ENCODE peak calls at places on chromosomes 1 and 21, in four cellular contexts. Y is dorsolateral prefrontal cortex, B is IMR-90, I is psoas muscle. U is an unnamed sample.

GRCh38 chr21:27519357-27519756 is 552.5 kb upstream of the ADAMTS5 start:
- DNase-seq in Y (no peak), I (no peak), B (peak), U (no peak)

GRCh38 chr1:117611894-117612481 is 6.1 kb downstream of the TENT5C start:
- DNase-seq in Y (no peak), I (no peak), B (no peak), U (no peak)

GRCh38 chr1:17661546-17662157 is 93.5 kb upstream of the ACTL8 start:
- DNase-seq in I (peak), Y (peak), B (peak), U (no peak)

GRCh38 chr21:46634966-46635323 is 529 bp upstream of the PRMT2 start:
- DNase-seq in B (peak), Y (no peak), I (no peak), U (peak)

GRCh38 chr21:41025057-41025390 is 142.9 kb upstream of the BACE2 start:
- DNase-seq in Y (no peak), B (no peak), I (no peak), U (no peak)

GRCh38 chr1:28171246-28171645 is 5.2 kb downstream of the PTAFR start:
- DNase-seq in B (no peak), I (no peak), Y (no peak), U (no peak)

GRCh38 chr1:44377925-44378784 is 23.1 kb upstream of the ERI3 start:
- DNase-seq in Y (no peak), I (no peak), B (peak), U (peak)

GRCh38 chr1:163055005-163055404 is 14.2 kb upstream of the RGS4 start:
- DNase-seq in B (no peak), I (no peak), Y (no peak), U (no peak)

GRCh38 chr1:155940531-155940992 is 876 bp upstream of the RXFP4 start:
- DNase-seq in Y (no peak), B (peak), I (no peak), U (no peak)

GRCh38 chr21:42356680-42357079 is 5.9 kb upstream of the TFF2 start:
- DNase-seq in Y (no peak), I (no peak), B (no peak), U (no peak)

GRCh38 chr1:210246447-210246846 is 13.9 kb downstream of the SERTAD4 start:
- DNase-seq in B (peak), I (no peak), Y (no peak), U (no peak)

GRCh38 chr1:10470043-10470442 is 2.3 kb downstream of the DFFA start:
- DNase-seq in B (no peak), Y (no peak), I (no peak), U (no peak)

GRCh38 chr1:59445040-59445439 is 148.1 kb downstream of the FGGY start:
- DNase-seq in Y (no peak), I (peak), B (no peak), U (no peak)

GRCh38 chr21:27024316-27024715 is 57.4 kb upstream of the ADAMTS5 start:
- DNase-seq in I (no peak), B (peak), Y (no peak), U (no peak)

GRCh38 chr21:38114717-38115333 is 142.0 kb upstream of the KCNJ15 start:
- DNase-seq in Y (no peak), I (no peak), B (no peak), U (no peak)

GRCh38 chr1:49597436-49597835 is 426.3 kb downstream of the AGBL4 start:
- DNase-seq in I (no peak), B (no peak), Y (no peak), U (no peak)

GRCh38 chr1:33298623-33299277 is 22.1 kb downstream of the A3GALT2 start:
- DNase-seq in I (peak), B (peak), Y (peak), U (peak)

GRCh38 chr1:160061376-160062100 is 8.4 kb downstream of the KCNJ10 start:
- DNase-seq in Y (no peak), B (no peak), I (no peak), U (no peak)

GRCh38 chr1:25064465-25065238 is 134.6 kb upstream of the RUNX3 start:
- DNase-seq in Y (no peak), B (no peak), I (no peak), U (no peak)

GRCh38 chr1:113945329-113945728 is 16.2 kb downstream of the HIPK1 start:
- DNase-seq in I (no peak), Y (no peak), B (no peak), U (no peak)

GRCh38 chr1:155083865-155084721 is 5.5 kb downstream of the EFNA3 start:
- DNase-seq in Y (no peak), I (no peak), B (no peak), U (peak)

GRCh38 chr1:3101127-3101939 is 32.3 kb downstream of the PRDM16 start:
- DNase-seq in B (no peak), Y (no peak), I (no peak), U (no peak)

GRCh38 chr1:218475275-218475674 is 130.1 kb downstream of the TGFB2 start:
- DNase-seq in I (no peak), Y (no peak), B (peak), U (no peak)

GRCh38 chr1:218476385-218476784 is 131.2 kb downstream of the TGFB2 start:
- DNase-seq in Y (no peak), B (peak), I (no peak), U (no peak)

GRCh38 chr1:218474089-218474488 is 129.0 kb downstream of the TGFB2 start:
- DNase-seq in Y (no peak), B (no peak), I (no peak), U (no peak)

GRCh38 chr1:218473527-218473926 is 128.4 kb downstream of the TGFB2 start:
- DNase-seq in Y (no peak), B (peak), I (no peak), U (no peak)

DNA sequence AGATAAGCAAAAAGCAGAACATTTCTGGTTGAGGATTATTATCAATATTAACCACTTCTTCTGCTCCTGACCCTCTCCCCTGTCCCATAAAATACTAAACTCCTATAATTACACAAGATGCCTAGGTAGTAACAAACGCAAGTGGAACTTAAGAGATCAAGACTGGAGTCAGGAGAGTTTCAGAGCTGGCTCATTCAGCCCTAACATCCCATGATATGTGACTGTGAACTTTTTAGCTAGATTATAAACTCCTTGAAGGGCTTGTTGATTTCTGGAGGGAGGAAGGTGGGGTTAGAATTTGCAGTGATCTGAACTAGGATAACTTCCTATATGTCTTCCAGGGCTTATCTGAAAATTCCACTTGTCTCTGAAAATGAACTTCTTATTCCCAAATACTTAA is 130.6 kb downstream of the TGFB2 start:
- DNase-seq in I (no peak), B (no peak), Y (no peak), U (no peak)
- H3K27ac ChIP-seq in I (peak), B (peak), Y (no peak), U (no peak)

GRCh38 chr1:6801199-6801598 is 15.9 kb downstream of the CAMTA1 start:
- DNase-seq in B (no peak), I (no peak), Y (no peak), U (no peak)
- H3K27ac ChIP-seq in B (peak), I (no peak), Y (no peak), U (peak)

DNA sequence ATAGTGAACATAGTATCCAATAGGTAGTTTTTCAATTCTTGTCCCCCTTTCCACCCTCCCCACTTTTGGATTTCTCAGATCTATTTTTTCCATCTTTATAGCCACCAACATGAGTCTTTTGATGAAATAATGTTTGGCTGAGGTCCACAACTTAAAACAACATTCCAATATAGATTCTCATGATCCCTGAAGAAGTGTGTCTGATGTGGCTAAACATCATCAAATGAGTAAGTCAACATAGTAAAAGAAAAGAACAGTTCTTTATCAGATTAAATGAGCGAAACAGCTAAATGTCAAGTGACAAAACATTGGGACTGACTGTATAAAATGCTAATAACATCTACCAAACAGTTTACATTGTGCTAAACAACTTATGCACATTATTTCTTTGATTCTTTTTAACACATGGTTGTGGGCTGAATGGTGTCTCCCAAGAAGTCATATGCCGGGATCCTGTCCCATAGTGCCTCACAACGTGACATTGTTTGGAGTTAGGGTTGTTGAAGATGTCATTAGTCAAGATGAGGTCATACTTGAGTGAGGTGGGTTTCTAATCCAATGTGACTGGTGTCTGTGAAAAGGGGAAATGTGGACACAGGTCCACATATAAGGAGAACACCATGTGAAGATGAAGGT is 453.6 kb downstream of the LTN1 start:
- DNase-seq in Y (no peak), B (peak), I (no peak), U (no peak)
- H3K27ac ChIP-seq in Y (no peak), B (peak), I (no peak), U (no peak)

GRCh38 chr1:93979040-93979717 is 69.9 kb upstream of the GCLM start:
- DNase-seq in Y (peak), B (no peak), I (no peak), U (no peak)
- H3K27ac ChIP-seq in Y (no peak), B (peak), I (no peak), U (no peak)

GRCh38 chr1:212952596-212952995 is 2.3 kb downstream of the VASH2 start:
- DNase-seq in B (no peak), I (no peak), Y (peak), U (no peak)

GRCh38 chr1:212946872-212947271 is 3.5 kb upstream of the VASH2 start:
- DNase-seq in I (no peak), B (no peak), Y (no peak), U (no peak)

GRCh38 chr1:212949771-212950170 is 570 bp upstream of the VASH2 start:
- DNase-seq in Y (no peak), I (no peak), B (no peak), U (no peak)

GRCh38 chr1:212951058-212951923 is 950 bp downstream of the VASH2 start:
- DNase-seq in I (no peak), Y (no peak), B (no peak), U (peak)

DNA sequence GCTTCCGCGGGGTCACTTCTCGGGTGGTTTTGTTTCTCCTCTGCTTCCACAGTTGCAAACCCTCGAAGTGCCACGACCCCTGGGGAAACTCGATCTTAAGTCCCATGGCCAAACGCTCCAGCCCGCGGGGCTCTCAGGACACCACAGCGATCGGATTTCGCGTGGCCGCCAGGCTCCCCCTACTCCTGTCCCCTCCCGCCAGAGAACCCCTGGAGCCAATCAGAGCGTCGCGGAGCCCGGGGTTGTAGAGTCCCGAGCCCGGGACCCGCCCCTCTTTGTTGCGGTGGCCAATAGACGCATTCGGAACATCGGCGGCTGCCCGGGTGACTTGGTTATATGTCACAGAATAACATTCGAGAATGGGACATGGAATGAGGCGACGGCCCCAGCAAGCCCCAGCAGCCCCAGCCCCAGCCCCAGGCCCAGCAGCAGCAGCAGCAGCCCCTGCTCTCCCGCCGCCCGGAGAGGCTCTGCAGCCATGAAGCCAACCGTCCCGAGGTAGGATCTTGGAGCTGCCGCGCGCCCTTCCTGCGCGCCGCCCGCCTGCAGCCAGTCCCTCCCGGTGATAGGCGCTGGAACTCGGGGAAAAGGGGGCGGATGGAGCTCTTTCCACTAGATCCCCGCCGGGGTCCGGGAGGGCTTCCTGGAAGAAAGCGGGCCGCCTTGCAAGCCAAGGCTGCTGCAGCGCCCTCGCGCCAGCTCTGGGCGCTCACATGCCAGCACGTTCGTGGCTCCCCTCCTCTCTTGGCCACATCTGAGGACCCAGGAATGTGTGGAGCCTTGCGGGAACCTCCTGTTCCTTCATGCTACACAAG is at the start of gene VASH2:
- DNase-seq in B (peak), Y (peak), I (peak), U (peak)
- H3K27ac ChIP-seq in B (peak), Y (no peak), I (no peak), U (no peak)